ENCODE peak calls at places on chromosome 16, in seven cellular contexts. O, P, I, E, Z, F and J are unnamed samples.

GRCh38 chr16:24204150-24204665 is 51.9 kb upstream of the CACNG3 start:
- DNase-seq in O (no peak), P (no peak), I (no peak), E (no peak), Z (no peak), F (no peak), J (no peak)

GRCh38 chr16:20814761-20815160 is 8.4 kb downstream of the REXO5 start:
- DNase-seq in O (no peak), P (no peak), I (no peak), E (no peak), Z (no peak), F (no peak), J (no peak)

GRCh38 chr16:7025616-7026190 is 306.9 kb upstream of the RBFOX1 start:
- DNase-seq in O (no peak), P (peak), I (no peak), E (peak), Z (peak), F (peak), J (peak)

GRCh38 chr16:28526201-28527099 is 12.3 kb downstream of the NUPR1 start:
- DNase-seq in O (no peak), P (no peak), I (no peak), E (no peak), Z (no peak), F (no peak), J (no peak)

GRCh38 chr16:23124315-23124714 is 24.9 kb downstream of the USP31 start:
- DNase-seq in O (peak), P (peak), I (no peak), E (no peak), Z (no peak), F (no peak), J (no peak)

GRCh38 chr16:73692861-73693260 is 603.8 kb upstream of the PSMD7 start:
- DNase-seq in O (no peak), P (no peak), I (no peak), E (no peak), Z (no peak), F (no peak), J (no peak)

GRCh38 chr16:23959069-23959800 is 123.5 kb downstream of the PRKCB start:
- DNase-seq in O (no peak), P (no peak), I (no peak), E (no peak), Z (no peak), F (no peak), J (peak)

GRCh38 chr16:70665113-70665694 is 18.8 kb downstream of the IL34 start:
- DNase-seq in O (no peak), P (no peak), I (no peak), E (no peak), Z (no peak), F (no peak), J (no peak)

GRCh38 chr16:69319381-69319780 is 8.2 kb downstream of the VPS4A start:
- DNase-seq in O (no peak), P (no peak), I (no peak), E (no peak), Z (no peak), F (no peak), J (no peak)

GRCh38 chr16:24255446-24256352 is at the start of gene CACNG3:
- DNase-seq in O (peak), P (peak), I (no peak), E (peak), Z (peak), F (peak), J (peak)

GRCh38 chr16:87363771-87364476 is 19.7 kb downstream of the FBXO31 start:
- DNase-seq in O (peak), P (no peak), I (no peak), E (no peak), Z (peak), F (no peak), J (no peak)

GRCh38 chr16:3171855-3172593 is 16.0 kb upstream of the OR1F1 start:
- DNase-seq in O (no peak), P (peak), I (no peak), E (no peak), Z (no peak), F (no peak), J (peak)

GRCh38 chr16:69476920-69477418 is 52.5 kb downstream of the CYB5B start:
- DNase-seq in O (peak), P (peak), I (no peak), E (no peak), Z (no peak), F (no peak), J (no peak)

GRCh38 chr16:8676737-8677375 is 2.4 kb downstream of the ABAT start:
- DNase-seq in O (no peak), P (no peak), I (no peak), E (no peak), Z (no peak), F (no peak), J (no peak)

DNA sequence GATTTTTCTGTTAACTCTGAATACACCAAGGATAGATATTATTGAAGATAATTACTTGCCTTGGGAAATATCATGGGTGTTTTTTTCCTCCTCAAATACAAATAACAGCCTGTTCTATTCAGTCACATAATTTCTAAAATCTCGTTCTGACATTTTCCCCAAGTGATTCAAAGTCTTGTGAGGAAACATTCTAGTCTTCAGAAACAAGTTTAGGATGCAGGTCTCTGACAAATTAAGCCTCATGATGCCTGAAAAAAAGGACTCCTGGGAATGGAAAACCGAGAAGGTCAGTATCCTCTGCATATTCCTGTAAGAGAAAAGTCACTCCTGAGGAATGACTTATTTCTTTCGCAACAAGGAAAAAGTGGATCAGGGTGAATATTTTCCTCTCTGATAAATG is 384.5 kb downstream of the CNTNAP4 start:
- DNase-seq in O (no peak), P (no peak), I (no peak), E (no peak), Z (no peak), F (no peak), J (no peak)
- H3K27ac ChIP-seq in O (no peak), P (no peak), I (no peak), E (no peak), Z (no peak), F (no peak), J (no peak)

GRCh38 chr16:11097782-11098167 is 153.4 kb downstream of the CLEC16A start:
- DNase-seq in O (no peak), P (no peak), I (no peak), E (no peak), Z (no peak), F (no peak), J (no peak)
- H3K27ac ChIP-seq in O (no peak), P (no peak), I (no peak), E (no peak), Z (no peak), F (no peak), J (no peak)

GRCh38 chr16:67526149-67526732 is 2.4 kb upstream of the RIPOR1 start:
- DNase-seq in O (no peak), P (no peak), I (no peak), E (no peak), Z (no peak), F (no peak), J (no peak)
- H3K27ac ChIP-seq in O (no peak), P (no peak), I (no peak), E (no peak), Z (no peak), F (no peak), J (no peak)

GRCh38 chr16:52460652-52461172 is 86.2 kb downstream of the TOX3 start:
- DNase-seq in O (no peak), P (no peak), I (no peak), E (no peak), Z (no peak), F (no peak), J (no peak)
- H3K27ac ChIP-seq in O (no peak), P (no peak), I (no peak), E (no peak), Z (no peak), F (no peak), J (no peak)

DNA sequence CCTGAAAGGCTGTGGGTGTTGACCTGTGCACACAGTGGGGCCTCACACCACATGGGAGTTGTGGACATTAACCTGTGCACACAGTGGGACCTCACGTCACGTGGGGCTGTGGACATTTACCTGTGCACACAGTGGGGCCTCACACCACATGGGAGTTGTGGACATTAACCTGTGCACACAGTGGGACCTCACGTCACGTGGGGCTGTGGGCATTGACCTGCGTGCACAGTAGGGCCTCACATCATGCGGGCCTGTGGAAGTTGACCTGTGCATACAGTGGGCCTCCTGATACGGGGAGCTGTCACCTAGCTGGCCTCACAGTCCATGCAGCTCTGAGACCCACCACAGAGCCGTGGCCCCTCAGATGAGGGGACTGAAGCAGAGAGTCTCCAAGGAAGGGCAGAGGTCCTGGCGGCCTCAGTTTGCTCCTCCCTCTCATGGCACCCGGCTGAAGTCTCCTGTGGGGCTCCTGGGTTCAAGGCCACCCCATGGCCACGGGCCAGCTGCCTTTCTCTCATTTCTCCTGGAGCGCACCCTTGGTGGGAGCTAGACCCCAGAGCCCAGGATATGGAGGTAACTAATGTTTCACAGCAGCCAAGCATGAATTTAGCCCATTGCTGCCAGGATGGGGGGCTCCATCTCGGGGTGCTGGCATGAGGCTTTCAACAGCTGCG is 21.0 kb downstream of the CACNA1H start:
- DNase-seq in O (no peak), P (no peak), I (no peak), E (no peak), Z (no peak), F (no peak), J (no peak)
- H3K27ac ChIP-seq in O (no peak), P (no peak), I (no peak), E (no peak), Z (peak), F (no peak), J (no peak)

GRCh38 chr16:89489040-89489721 is 1.2 kb downstream of the ANKRD11 start:
- DNase-seq in O (peak), P (peak), I (peak), E (peak), Z (peak), F (peak), J (peak)
- H3K27ac ChIP-seq in O (peak), P (peak), I (peak), E (peak), Z (peak), F (peak), J (peak)

GRCh38 chr16:64282181-64282580 is 839.7 kb downstream of the CDH11 start:
- DNase-seq in O (no peak), P (no peak), I (no peak), E (no peak), Z (no peak), F (no peak), J (no peak)

GRCh38 chr16:64290461-64290860 is 831.4 kb downstream of the CDH11 start:
- DNase-seq in O (no peak), P (no peak), I (no peak), E (no peak), Z (no peak), F (no peak), J (no peak)

GRCh38 chr16:64292953-64293352 is 828.9 kb downstream of the CDH11 start:
- DNase-seq in O (no peak), P (no peak), I (no peak), E (no peak), Z (no peak), F (no peak), J (no peak)

GRCh38 chr16:64287667-64288521 is 834.0 kb downstream of the CDH11 start:
- DNase-seq in O (no peak), P (no peak), I (no peak), E (peak), Z (no peak), F (no peak), J (no peak)
- H3K27ac ChIP-seq in O (no peak), P (no peak), I (no peak), E (peak), Z (no peak), F (no peak), J (no peak)

DNA sequence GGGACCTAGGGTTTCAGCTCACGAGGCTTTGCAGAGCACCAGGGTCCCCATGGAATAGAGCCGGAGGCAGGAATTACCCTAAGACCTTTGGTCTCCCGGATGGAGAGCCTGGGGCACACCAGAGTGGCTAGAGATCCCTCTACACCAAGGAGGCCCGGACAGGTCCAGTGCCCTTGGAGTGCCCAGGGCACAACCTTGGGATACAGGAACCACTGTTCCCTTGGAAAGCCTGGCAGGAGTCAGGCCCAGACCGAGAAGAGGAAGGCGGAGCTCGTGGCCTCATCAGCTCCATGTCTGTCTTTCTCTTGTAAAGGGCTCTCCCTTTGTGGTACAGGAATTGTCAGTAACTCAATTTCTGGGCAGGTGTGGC is 3.8 kb upstream of the DBNDD1 start:
- DNase-seq in O (no peak), P (no peak), I (no peak), E (no peak), Z (no peak), F (no peak), J (no peak)
- H3K27ac ChIP-seq in O (peak), P (no peak), I (peak), E (no peak), Z (peak), F (no peak), J (peak)